ENCODE peak calls at places on chromosomes 13 and 19, in four cellular contexts. One of them, this sample, is unnamed.
A peak's percentile ranks its signal among the peaks of the same experiment; 100 is the strongest.

GRCh38 chr19:39587496-39587895 is 14.8 kb upstream of the LGALS13 start:
- DNase-seq in right lobe of liver: no peak
- DNase-seq in activated B cell treated with CpG ODN at 0.5 μM for 24 hours: no peak
- DNase-seq in left lung: no peak
- DNase-seq in this sample: no peak

GRCh38 chr19:30882411-30883005 is 466.7 kb downstream of the TSHZ3 start:
- DNase-seq in activated B cell treated with CpG ODN at 0.5 μM for 24 hours: no peak
- DNase-seq in right lobe of liver: no peak
- DNase-seq in left lung: no peak
- DNase-seq in this sample: no peak

GRCh38 chr13:98142427-98143156 is at the start of gene FARP1:
- DNase-seq in left lung: peak; percentile 74
- DNase-seq in activated B cell treated with CpG ODN at 0.5 μM for 24 hours: peak; percentile 32
- DNase-seq in right lobe of liver: peak; percentile 91
- DNase-seq in this sample: no peak

GRCh38 chr13:40502236-40502635 is 164.2 kb downstream of the FOXO1 start:
- DNase-seq in right lobe of liver: no peak
- DNase-seq in activated B cell treated with CpG ODN at 0.5 μM for 24 hours: no peak
- DNase-seq in left lung: no peak
- DNase-seq in this sample: no peak

GRCh38 chr13:112966776-112967175 is 2.2 kb upstream of the MCF2L start:
- DNase-seq in activated B cell treated with CpG ODN at 0.5 μM for 24 hours: no peak
- DNase-seq in right lobe of liver: no peak
- DNase-seq in left lung: no peak
- DNase-seq in this sample: no peak

GRCh38 chr13:89066868-89067466 is 1395.8 kb downstream of the SLITRK5 start:
- DNase-seq in right lobe of liver: no peak
- DNase-seq in left lung: no peak
- DNase-seq in activated B cell treated with CpG ODN at 0.5 μM for 24 hours: no peak
- DNase-seq in this sample: no peak

GRCh38 chr19:55336101-55336500 is 3.6 kb upstream of the KMT5C start:
- DNase-seq in activated B cell treated with CpG ODN at 0.5 μM for 24 hours: no peak
- DNase-seq in right lobe of liver: no peak
- DNase-seq in left lung: no peak
- DNase-seq in this sample: no peak

GRCh38 chr13:58097831-58098230 is 466.3 kb downstream of the PCDH17 start:
- DNase-seq in activated B cell treated with CpG ODN at 0.5 μM for 24 hours: no peak
- DNase-seq in left lung: no peak
- DNase-seq in right lobe of liver: no peak
- DNase-seq in this sample: no peak

GRCh38 chr19:22422220-22422619 is at the start of gene ZNF98:
- DNase-seq in activated B cell treated with CpG ODN at 0.5 μM for 24 hours: no peak
- DNase-seq in left lung: no peak
- DNase-seq in right lobe of liver: no peak
- DNase-seq in this sample: no peak

GRCh38 chr13:110458594-110459365 is 102.7 kb downstream of the RAB20 start:
- DNase-seq in right lobe of liver: no peak
- DNase-seq in left lung: no peak
- DNase-seq in activated B cell treated with CpG ODN at 0.5 μM for 24 hours: no peak
- DNase-seq in this sample: no peak

GRCh38 chr19:2050991-2051770 is at the start of gene MKNK2:
- DNase-seq in right lobe of liver: peak; percentile 95
- DNase-seq in activated B cell treated with CpG ODN at 0.5 μM for 24 hours: peak; percentile 99
- DNase-seq in left lung: peak; percentile 93
- DNase-seq in this sample: peak; percentile 93
- TF ChIP-seq CTCF in right lobe of liver: peak; percentile 49
- TF ChIP-seq CTCF in activated B cell treated with CpG ODN at 0.5 μM for 24 hours: no peak
- TF ChIP-seq CTCF in left lung: peak; percentile 59
- TF ChIP-seq CTCF in this sample: peak; percentile 56

GRCh38 chr13:43265028-43265427 is 241.6 kb downstream of the DNAJC15 start:
- DNase-seq in left lung: no peak
- DNase-seq in right lobe of liver: no peak
- DNase-seq in activated B cell treated with CpG ODN at 0.5 μM for 24 hours: no peak
- DNase-seq in this sample: no peak

GRCh38 chr13:43263047-43263446 is 239.7 kb downstream of the DNAJC15 start:
- DNase-seq in right lobe of liver: no peak
- DNase-seq in activated B cell treated with CpG ODN at 0.5 μM for 24 hours: no peak
- DNase-seq in left lung: no peak
- DNase-seq in this sample: no peak

GRCh38 chr13:43266953-43267615 is 243.7 kb downstream of the DNAJC15 start:
- DNase-seq in left lung: no peak
- DNase-seq in right lobe of liver: no peak
- DNase-seq in activated B cell treated with CpG ODN at 0.5 μM for 24 hours: no peak
- DNase-seq in this sample: no peak

GRCh38 chr13:43261018-43261417 is 237.6 kb downstream of the DNAJC15 start:
- DNase-seq in activated B cell treated with CpG ODN at 0.5 μM for 24 hours: no peak
- DNase-seq in left lung: no peak
- DNase-seq in right lobe of liver: no peak
- DNase-seq in this sample: no peak

DNA sequence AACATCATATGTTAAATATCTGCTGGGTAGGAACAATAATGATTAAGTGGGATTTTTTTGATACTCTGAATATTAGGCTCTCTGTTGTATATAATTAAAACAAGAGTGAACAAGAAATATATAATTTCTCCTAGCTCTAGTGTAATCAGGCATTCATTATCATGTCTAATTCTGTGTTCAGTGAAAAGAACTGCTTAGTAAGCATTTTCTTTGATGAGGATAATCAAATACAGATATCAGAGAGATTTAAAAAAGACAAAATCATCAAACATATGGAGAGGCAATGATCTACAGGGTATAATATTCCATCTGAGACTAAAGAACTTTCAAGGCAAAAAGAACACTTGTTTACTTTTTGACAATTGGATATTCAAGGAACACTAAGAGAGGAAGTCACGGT is 241.1 kb downstream of the DNAJC15 start:
- DNase-seq in right lobe of liver: no peak
- DNase-seq in left lung: no peak
- DNase-seq in activated B cell treated with CpG ODN at 0.5 μM for 24 hours: no peak
- DNase-seq in this sample: no peak
- TF ChIP-seq CTCF in right lobe of liver: no peak
- TF ChIP-seq CTCF in left lung: no peak
- TF ChIP-seq CTCF in activated B cell treated with CpG ODN at 0.5 μM for 24 hours: no peak
- TF ChIP-seq CTCF in this sample: no peak

GRCh38 chr13:50969691-50970090 is 60.1 kb downstream of the RNASEH2B start:
- DNase-seq in right lobe of liver: no peak
- DNase-seq in activated B cell treated with CpG ODN at 0.5 μM for 24 hours: no peak
- DNase-seq in left lung: no peak
- DNase-seq in this sample: no peak
- TF ChIP-seq CTCF in right lobe of liver: peak; percentile 6
- TF ChIP-seq CTCF in activated B cell treated with CpG ODN at 0.5 μM for 24 hours: no peak
- TF ChIP-seq CTCF in left lung: no peak
- TF ChIP-seq CTCF in this sample: no peak

DNA sequence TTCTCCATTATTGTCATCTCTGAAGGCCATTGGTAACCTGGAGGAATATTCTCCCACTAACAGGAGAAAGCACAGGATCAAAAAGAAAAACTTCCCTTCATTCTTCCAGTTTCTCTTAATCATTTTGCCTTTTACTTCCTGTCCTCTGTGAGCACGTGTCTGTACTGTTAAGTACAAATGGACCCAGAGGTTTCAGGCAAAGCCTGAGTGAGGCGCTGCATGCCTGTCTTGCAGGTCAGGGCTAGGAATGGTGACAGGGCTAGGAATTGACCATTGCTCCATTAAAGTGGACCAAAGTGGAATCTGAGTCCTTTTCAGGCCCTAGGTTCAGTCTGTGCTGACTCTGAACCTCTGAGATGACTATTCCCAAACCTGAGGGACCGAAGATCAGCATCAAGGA is 326.7 kb downstream of the SHISA2 start:
- DNase-seq in activated B cell treated with CpG ODN at 0.5 μM for 24 hours: no peak
- DNase-seq in left lung: no peak
- DNase-seq in right lobe of liver: no peak
- DNase-seq in this sample: no peak
- TF ChIP-seq CTCF in activated B cell treated with CpG ODN at 0.5 μM for 24 hours: no peak
- TF ChIP-seq CTCF in left lung: no peak
- TF ChIP-seq CTCF in right lobe of liver: no peak
- TF ChIP-seq CTCF in this sample: no peak

GRCh38 chr19:12260861-12261260 is 33.8 kb downstream of the ZNF44 start:
- DNase-seq in activated B cell treated with CpG ODN at 0.5 μM for 24 hours: no peak
- DNase-seq in right lobe of liver: no peak
- DNase-seq in left lung: no peak
- DNase-seq in this sample: no peak
- TF ChIP-seq CTCF in activated B cell treated with CpG ODN at 0.5 μM for 24 hours: no peak
- TF ChIP-seq CTCF in right lobe of liver: no peak
- TF ChIP-seq CTCF in left lung: no peak
- TF ChIP-seq CTCF in this sample: no peak

DNA sequence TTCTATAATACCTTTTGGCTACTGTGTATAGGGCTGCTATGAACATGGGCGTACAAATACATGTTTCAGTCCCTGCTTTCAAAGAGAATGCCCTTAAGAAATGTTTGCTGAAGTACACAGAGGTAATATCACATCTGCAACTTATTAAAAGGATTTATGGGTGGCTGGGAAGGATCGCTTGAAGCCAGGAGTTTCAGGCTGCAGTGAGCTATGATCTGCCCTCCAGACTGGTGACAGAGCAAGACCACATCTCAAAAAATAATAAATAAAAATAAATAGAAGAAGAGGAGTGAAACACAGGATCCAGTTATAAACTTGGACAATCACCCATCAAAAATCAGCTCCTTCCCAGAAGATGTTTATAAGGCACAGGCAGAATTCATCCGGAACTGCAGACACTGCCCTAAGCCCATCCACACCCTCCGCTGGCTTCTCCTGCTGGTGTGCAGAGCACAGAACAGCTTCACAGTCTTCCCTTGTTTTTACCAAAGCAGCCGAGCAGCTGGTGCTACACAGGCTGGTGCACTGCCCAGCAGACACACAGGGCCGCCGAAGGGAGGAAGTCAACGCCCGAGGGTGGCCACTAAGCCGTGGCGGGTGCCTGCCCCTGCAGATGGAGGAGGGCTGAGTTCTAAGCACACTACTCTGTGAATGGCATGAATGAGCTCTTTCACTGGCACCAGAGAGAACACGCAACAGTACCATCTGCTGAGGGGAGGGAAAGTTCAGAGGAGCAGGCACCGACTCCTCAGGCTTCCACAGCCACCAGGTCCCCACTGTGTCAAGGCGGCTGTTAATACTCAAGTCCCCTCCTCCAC is 44.0 kb downstream of the BRD4 start:
- DNase-seq in right lobe of liver: no peak
- DNase-seq in activated B cell treated with CpG ODN at 0.5 μM for 24 hours: peak; percentile 48
- DNase-seq in left lung: no peak
- DNase-seq in this sample: no peak
- TF ChIP-seq CTCF in right lobe of liver: no peak
- TF ChIP-seq CTCF in activated B cell treated with CpG ODN at 0.5 μM for 24 hours: no peak
- TF ChIP-seq CTCF in left lung: no peak
- TF ChIP-seq CTCF in this sample: no peak